ENCODE peak calls at places on chromosomes 1 and 21, in nine cellular contexts. S is fibroblast of lung, E is endothelial cell of umbilical vein, M is suprapubic skin, N is MM.1S, Z is BE2C, J is left ventricle myocardium inferior, Y is bronchial epithelial cell, K is WERI-Rb-1. U is an unnamed sample.

GRCh38 chr1:50705699-50706098 is 254.4 kb downstream of the FAF1 start:
- DNase-seq in S (no peak), E (no peak), M (no peak), N (no peak), Z (no peak), J (no peak), Y (peak; percentile 90), K (no peak), U (no peak)

GRCh38 chr1:170836146-170836545 is 99.2 kb upstream of the MROH9 start:
- DNase-seq in S (peak; percentile 50), E (no peak), M (no peak), N (no peak), Z (no peak), J (no peak), Y (peak; percentile 30), K (no peak), U (no peak)

GRCh38 chr1:172270605-172271004 is 149.9 kb upstream of the C1orf105 start:
- DNase-seq in S (peak; percentile 70), E (no peak), M (no peak), N (no peak), Z (no peak), J (no peak), Y (no peak), K (no peak), U (no peak)

GRCh38 chr1:56948403-56949023 is 17.3 kb downstream of the C8B start:
- DNase-seq in S (peak; percentile 49), E (no peak), M (no peak), N (no peak), Z (no peak), J (no peak), Y (no peak), K (no peak), U (no peak)

GRCh38 chr1:86551305-86551704 is 4.4 kb downstream of the CLCA4 start:
- DNase-seq in S (no peak), E (no peak), M (no peak), N (no peak), Z (no peak), J (no peak), Y (no peak), K (no peak), U (no peak)

GRCh38 chr1:71101839-71102376 is 21.1 kb upstream of the ZRANB2 start:
- DNase-seq in S (no peak), E (no peak), M (no peak), N (no peak), Z (no peak), J (no peak), Y (no peak), K (no peak), U (no peak)

GRCh38 chr1:33094486-33094885 is 13.5 kb downstream of the AZIN2 start:
- DNase-seq in S (no peak), E (no peak), M (no peak), N (no peak), Z (no peak), J (no peak), Y (no peak), K (no peak), U (no peak)

GRCh38 chr1:115838426-115838804 is 2.5 kb downstream of the NHLH2 start:
- DNase-seq in S (no peak), E (no peak), M (no peak), N (no peak), Z (no peak), J (no peak), Y (no peak), K (no peak), U (no peak)

GRCh38 chr1:37497832-37498231 is 16.7 kb downstream of the MEAF6 start:
- DNase-seq in S (no peak), E (no peak), M (no peak), N (no peak), Z (no peak), J (no peak), Y (no peak), K (no peak), U (no peak)

GRCh38 chr1:241213147-241213546 is 143.9 kb downstream of the RGS7 start:
- DNase-seq in S (peak; percentile 6), E (no peak), M (no peak), N (no peak), Z (no peak), J (no peak), Y (peak; percentile 38), K (no peak), U (no peak)

GRCh38 chr1:153652795-153653507 is 5.6 kb upstream of the SNAPIN start:
- DNase-seq in S (peak; percentile 68), E (peak; percentile 34), M (peak; percentile 57), N (no peak), Z (no peak), J (no peak), Y (peak; percentile 80), K (no peak), U (no peak)

GRCh38 chr21:42234026-42234425 is 15.1 kb downstream of the ABCG1 start:
- DNase-seq in S (no peak), E (no peak), M (no peak), N (no peak), Z (no peak), J (no peak), Y (no peak), K (no peak), U (no peak)

GRCh38 chr21:39715804-39716397 is 29.1 kb upstream of the IGSF5 start:
- DNase-seq in S (peak; percentile 21), E (peak; percentile 36), M (no peak), N (peak; percentile 64), Z (peak; percentile 64), J (peak; percentile 31), Y (peak; percentile 21), K (peak; percentile 65), U (peak; percentile 16)

GRCh38 chr1:154344977-154345837 is 19.9 kb downstream of the ATP8B2 start:
- DNase-seq in S (peak; percentile 26), E (peak; percentile 41), M (no peak), N (peak; percentile 71), Z (peak; percentile 67), J (no peak), Y (peak; percentile 41), K (peak; percentile 86), U (no peak)

GRCh38 chr1:24554714-24555113 is 1.2 kb upstream of the NCMAP start:
- DNase-seq in S (no peak), E (no peak), M (no peak), N (no peak), Z (no peak), J (no peak), Y (no peak), K (no peak), U (no peak)

GRCh38 chr1:51410568-51411460 is 80.5 kb upstream of the TTC39A start:
- DNase-seq in S (peak; percentile 70), E (no peak), M (no peak), N (no peak), Z (no peak), J (no peak), Y (no peak), K (no peak), U (no peak)

GRCh38 chr1:184563308-184563707 is 176.5 kb downstream of the C1orf21 start:
- DNase-seq in S (peak; percentile 13), E (peak; percentile 62), M (no peak), N (peak; percentile 60), Z (no peak), J (no peak), Y (peak; percentile 39), K (no peak), U (no peak)

GRCh38 chr1:201537966-201538617 is 835 bp upstream of the NAV1 start:
- DNase-seq in S (peak; percentile 55), E (peak; percentile 71), M (no peak), N (no peak), Z (no peak), J (no peak), Y (no peak), K (peak; percentile 65), U (no peak)
- H3K27me3 ChIP-seq in S (no peaks in the 10 kb centered on the region), E (no peaks in the 10 kb centered on the region), M (no peaks in the 10 kb centered on the region), N (peaks cover 40% of the 10 kb centered on the region), Z (no peaks in the 10 kb centered on the region), J (no peaks in the 10 kb centered on the region), Y (peaks cover 3% of the 10 kb centered on the region), K (no peaks in the 10 kb centered on the region), U (no peaks in the 10 kb centered on the region)

GRCh38 chr1:174159253-174160108 is at the start of gene RABGAP1L:
- DNase-seq in S (peak; percentile 95), E (peak; percentile 96), M (peak; percentile 95), N (peak; percentile 97), Z (peak; percentile 96), J (peak; percentile 96), Y (peak; percentile 75), K (peak; percentile 97), U (peak; percentile 95)
- TF ChIP-seq CTCF in S (no peak), E (no peak), M (no peak), N (no peak), Z (no peak), J (no peak), Y (no peak), K (no peak), U (no peak)

GRCh38 chr21:31725202-31725840 is 6.6 kb downstream of the SCAF4 start:
- DNase-seq in S (no peak), E (no peak), M (no peak), N (no peak), Z (no peak), J (no peak), Y (no peak), K (no peak), U (no peak)

GRCh38 chr21:31728191-31728590 is 3.7 kb downstream of the SCAF4 start:
- DNase-seq in S (no peak), E (no peak), M (no peak), N (no peak), Z (no peak), J (no peak), Y (no peak), K (no peak), U (no peak)

GRCh38 chr21:31727181-31727580 is 4.7 kb downstream of the SCAF4 start:
- DNase-seq in S (no peak), E (no peak), M (no peak), N (no peak), Z (no peak), J (no peak), Y (no peak), K (no peak), U (no peak)

GRCh38 chr21:31724552-31724951 is 7.4 kb downstream of the SCAF4 start:
- DNase-seq in S (no peak), E (no peak), M (no peak), N (no peak), Z (no peak), J (no peak), Y (no peak), K (no peak), U (no peak)

GRCh38 chr21:31726407-31726806 is 5.5 kb downstream of the SCAF4 start:
- DNase-seq in S (no peak), E (no peak), M (no peak), N (no peak), Z (no peak), J (no peak), Y (no peak), K (no peak), U (no peak)
- H3K4me3 ChIP-seq in S (no peak overlapping the region), E (no peak overlapping the region), M (no peak overlapping the region), N (no peak overlapping the region), Z (no peak overlapping the region), J (no peak overlapping the region), Y (no peak overlapping the region), K (no peak overlapping the region), U (no peak overlapping the region)

DNA sequence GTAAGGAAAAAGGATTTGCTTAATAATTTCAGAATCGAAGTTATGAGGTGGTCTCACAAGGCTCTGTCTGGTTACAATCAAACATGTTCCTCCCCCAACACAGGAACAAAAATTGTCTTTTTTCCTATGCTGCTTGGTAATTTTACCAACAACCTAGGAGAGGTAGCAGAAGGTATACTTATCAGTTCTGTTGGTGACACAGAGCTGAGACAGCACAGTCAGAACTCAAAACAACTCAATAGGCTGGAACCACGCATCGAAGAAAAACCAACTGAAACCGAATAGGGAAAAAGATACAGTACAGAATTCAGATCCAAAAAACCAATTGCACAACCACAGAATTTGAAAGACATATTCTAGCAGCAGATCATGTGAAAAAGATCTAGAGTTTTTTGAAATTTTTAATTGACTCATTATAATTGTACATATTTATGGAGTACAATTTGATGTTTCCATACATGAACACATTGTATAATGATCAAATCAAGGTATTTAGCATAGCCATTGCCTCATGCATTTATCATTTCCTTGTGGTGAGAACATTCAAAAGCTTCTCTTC is 3.8 kb downstream of the G0S2 start:
- DNase-seq in S (no peak), E (no peak), M (no peak), N (no peak), Z (no peak), J (no peak), Y (no peak), K (no peak), U (no peak)
- H3K27me3 ChIP-seq in S (no peaks in the 10 kb centered on the region), E (peaks cover 67% of the 10 kb centered on the region), M (peaks cover 3% of the 10 kb centered on the region), N (no peaks in the 10 kb centered on the region), Z (peaks cover 89% of the 10 kb centered on the region), J (peaks cover 20% of the 10 kb centered on the region), Y (no peaks in the 10 kb centered on the region), K (peaks cover 61% of the 10 kb centered on the region), U (no peaks in the 10 kb centered on the region)

U was measured in heart right ventricle.